ENCODE peak calls at places on chromosomes 7 and 10, in eight cellular contexts. D, A, G, L, I, Y, B and X are unnamed samples.

GRCh38 chr10:103602028-103602851 is 108.7 kb downstream of the NEURL1 start:
- DNase-seq in Y (no peak), G (no peak), A (peak; percentile 53), I (no peak), B (no peak), D (no peak), L (no peak), X (no peak)

GRCh38 chr7:139568346-139568675 is 44.8 kb downstream of the CLEC2L start:
- DNase-seq in A (no peak), D (no peak), L (no peak), G (no peak), Y (no peak), B (no peak), I (no peak), X (no peak)

GRCh38 chr7:50531928-50532327 is 33.3 kb downstream of the DDC start:
- DNase-seq in Y (no peak), A (no peak), B (peak; percentile 85), I (no peak), L (no peak), D (no peak), G (no peak), X (peak; percentile 66)

GRCh38 chr7:16083931-16084330 is 337.4 kb downstream of the CRPPA start:
- DNase-seq in Y (no peak), A (no peak), I (no peak), D (no peak), L (peak; percentile 70), B (no peak), G (no peak), X (no peak)

GRCh38 chr7:51847461-51848134 is 531.0 kb upstream of the COBL start:
- DNase-seq in I (no peak), L (no peak), Y (no peak), G (no peak), A (no peak), B (no peak), D (no peak), X (no peak)

GRCh38 chr7:44278451-44279161 is 46.8 kb downstream of the CAMK2B start:
- DNase-seq in D (peak; percentile 7), I (peak; percentile 20), A (peak; percentile 31), L (no peak), G (peak; percentile 20), Y (peak; percentile 5), B (no peak), X (peak; percentile 41)

GRCh38 chr7:80634505-80634904 is 3.9 kb upstream of the CD36 start:
- DNase-seq in L (peak; percentile 90), G (peak; percentile 87), B (peak; percentile 94), Y (no peak), I (no peak), D (no peak), A (no peak), X (peak; percentile 83)

GRCh38 chr10:122020202-122020601 is 31.2 kb downstream of the TACC2 start:
- DNase-seq in D (no peak), G (no peak), L (no peak), Y (no peak), B (no peak), I (no peak), A (no peak), X (no peak)

GRCh38 chr7:30470163-30470770 is 8.3 kb downstream of the NOD1 start:
- DNase-seq in L (peak; percentile 54), A (peak; percentile 66), I (no peak), B (peak; percentile 95), D (peak; percentile 65), G (peak; percentile 72), Y (no peak), X (peak; percentile 64)

GRCh38 chr10:114724295-114724694 is 66.2 kb upstream of the ABLIM1 start:
- DNase-seq in L (no peak), I (no peak), B (no peak), G (no peak), A (no peak), Y (no peak), D (no peak), X (peak; percentile 28)

GRCh38 chr7:87370660-87371180 is 25.3 kb downstream of the CROT start:
- DNase-seq in A (no peak), B (peak; percentile 63), D (no peak), Y (no peak), G (peak; percentile 62), I (no peak), L (peak; percentile 77), X (peak; percentile 30)

GRCh38 chr7:111796671-111797070 is 234.4 kb upstream of the IMMP2L start:
- DNase-seq in B (peak; percentile 21), G (peak; percentile 32), D (no peak), I (no peak), Y (no peak), A (no peak), L (peak; percentile 27), X (no peak)

GRCh38 chr7:142445019-142445686 is 187.3 kb upstream of the PRSS58 start:
- DNase-seq in I (no peak), B (no peak), G (no peak), A (no peak), D (no peak), Y (no peak), L (no peak), X (no peak)

GRCh38 chr7:95473276-95473985 is 12.3 kb upstream of the ASB4 start:
- DNase-seq in I (no peak), G (no peak), L (no peak), B (no peak), A (peak; percentile 41), Y (no peak), D (no peak), X (no peak)

GRCh38 chr10:71831646-71832552 is 19.2 kb downstream of the PSAP start:
- DNase-seq in G (no peak), Y (no peak), A (no peak), D (no peak), B (peak; percentile 60), I (no peak), L (peak; percentile 22), X (peak; percentile 64)

GRCh38 chr7:143385891-143386781 is 5.0 kb downstream of the ZYX start:
- DNase-seq in L (peak; percentile 65), G (no peak), B (peak; percentile 63), Y (no peak), A (peak; percentile 64), I (peak; percentile 51), D (no peak), X (peak; percentile 54)

GRCh38 chr10:12492016-12492415 is 142.7 kb downstream of the CAMK1D start:
- DNase-seq in G (no peak), I (no peak), B (no peak), A (no peak), D (no peak), L (no peak), Y (no peak), X (no peak)

GRCh38 chr10:100823194-100823593 is 77.8 kb downstream of the PAX2 start:
- DNase-seq in Y (no peak), A (no peak), L (no peak), G (no peak), I (no peak), D (no peak), B (no peak), X (no peak)

DNA sequence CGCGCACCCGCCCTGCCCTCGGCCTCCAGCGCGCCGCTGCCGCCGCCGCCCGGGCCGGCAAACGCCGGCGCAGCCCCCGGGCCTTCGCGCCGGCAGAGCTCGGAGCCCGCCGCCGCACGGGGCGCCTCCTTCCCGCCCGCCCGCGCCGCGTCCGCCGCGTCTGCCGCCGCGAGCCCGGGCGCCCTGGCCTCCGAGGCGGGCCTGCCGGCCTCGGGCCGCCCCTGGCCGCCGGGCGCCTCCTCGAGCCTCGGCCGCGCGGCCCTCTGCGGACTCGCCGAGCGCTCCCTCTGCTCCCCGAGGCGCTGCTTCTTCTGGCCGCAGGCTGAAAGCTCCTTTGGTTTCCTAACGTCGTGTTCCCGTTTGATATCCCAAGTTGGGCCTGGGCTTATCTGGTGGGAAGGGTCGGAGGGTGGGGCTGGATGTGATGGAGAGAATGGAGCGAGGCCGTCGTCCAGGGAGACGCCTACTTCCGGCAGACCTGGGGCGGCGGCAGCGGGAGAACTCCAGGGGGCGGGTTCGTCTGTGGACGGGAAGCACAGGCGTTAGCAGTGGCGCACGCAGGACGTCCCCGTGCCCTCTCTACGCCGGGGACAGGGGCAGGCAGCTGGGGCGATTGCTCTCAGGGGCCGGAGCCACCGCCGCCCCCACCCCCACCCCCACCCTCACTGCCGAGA is 221.0 kb downstream of the PHTF2 start:
- DNase-seq in L (peak; percentile 80), A (peak; percentile 95), G (peak; percentile 78), I (peak; percentile 94), Y (peak; percentile 91), D (peak; percentile 92), B (peak; percentile 65), X (peak; percentile 61)
- TF ChIP-seq CTCF in L (no peak), A (peak; percentile 9), G (no peak), I (peak; percentile 13), Y (no peak), D (no peak), B (no peak), X (no peak)

GRCh38 chr10:25175527-25176420 is 973 bp downstream of the GPR158 start:
- DNase-seq in G (no peak), D (no peak), I (no peak), L (peak; percentile 45), A (no peak), Y (no peak), B (no peak), X (peak; percentile 3)

GRCh38 chr10:25177093-25177753 is 2.4 kb downstream of the GPR158 start:
- DNase-seq in B (no peak), I (no peak), G (no peak), A (no peak), Y (no peak), D (no peak), L (no peak), X (no peak)

GRCh38 chr10:25177754-25178135 is 2.9 kb downstream of the GPR158 start:
- DNase-seq in L (peak; percentile 9), B (no peak), Y (no peak), G (no peak), A (no peak), I (no peak), D (no peak), X (no peak)

GRCh38 chr10:25174461-25175230 is at the start of gene GPR158:
- DNase-seq in D (peak; percentile 85), B (peak; percentile 88), A (peak; percentile 81), Y (peak; percentile 55), I (peak; percentile 91), L (peak; percentile 97), G (peak; percentile 92), X (peak; percentile 87)

GRCh38 chr10:25176421-25176968 is 1.7 kb downstream of the GPR158 start:
- DNase-seq in A (no peak), D (no peak), I (no peak), G (no peak), Y (no peak), B (no peak), L (no peak), X (no peak)
- H3K4me3 ChIP-seq in A (no peak overlapping the region), D (no peak overlapping the region), I (no peak overlapping the region), G (no peak overlapping the region), Y (no peak overlapping the region), B (no peak overlapping the region), L (peak overlapping the region; percentile 68), X (no peak overlapping the region)

GRCh38 chr10:52059089-52059488 is 255.0 kb upstream of the DKK1 start:
- DNase-seq in Y (no peak), G (no peak), L (no peak), A (no peak), I (no peak), B (no peak), D (no peak), X (no peak)
- TF ChIP-seq CTCF in Y (no peak), G (no peak), L (no peak), A (no peak), I (no peak), B (no peak), D (no peak), X (no peak)

DNA sequence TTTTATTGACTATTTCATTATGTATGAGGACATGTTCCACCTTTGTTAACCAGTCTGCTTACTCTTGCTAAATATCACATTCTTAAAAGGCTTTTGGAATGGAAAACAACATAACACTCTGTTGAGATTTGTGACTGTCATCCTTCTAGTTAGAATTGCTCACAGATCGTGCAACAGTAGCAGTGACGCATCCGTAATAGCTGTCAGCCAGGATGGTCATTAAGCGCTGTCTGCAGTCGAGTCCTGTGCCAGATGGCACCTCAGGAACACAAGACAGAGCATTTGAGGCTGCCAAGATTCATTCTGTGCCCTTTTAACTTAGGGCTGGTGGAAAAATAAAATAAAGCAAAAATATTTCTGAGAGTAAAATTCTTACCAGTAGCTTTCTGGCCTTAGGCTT is 348.6 kb downstream of the ANKRD7 start:
- DNase-seq in D (no peak), Y (no peak), L (no peak), B (no peak), G (no peak), A (peak; percentile 75), I (no peak), X (no peak)
- H3K4me3 ChIP-seq in D (no peak overlapping the region), Y (no peak overlapping the region), L (no peak overlapping the region), B (no peak overlapping the region), G (no peak overlapping the region), A (no peak overlapping the region), I (no peak overlapping the region), X (no peak overlapping the region)